ENCODE peak calls at places on chromosomes 2 and 18, in eight cellular contexts. One of them, this sample, is unnamed.

GRCh38 chr18:23990474-23991410 is 23.8 kb upstream of the TTC39C start:
- DNase-seq in heart right ventricle: no peak
- DNase-seq in NCI-H82: no peak
- DNase-seq in CD8-positive, alpha-beta T cell: no peak
- DNase-seq in WTC11: no peak
- DNase-seq in HCEC 1CT: peak; percentile 56
- DNase-seq in foreskin keratinocyte: no peak
- DNase-seq in activated naive CD8-positive, alpha-beta T cell treated with anti-CD3 and anti-CD28 coated beads, Interleukin-2, amount 10 ng/mL, durations not matched to agents 7 days and 5 days: no peak
- DNase-seq in this sample: no peak

GRCh38 chr18:78521744-78522143 is 457.9 kb upstream of the SALL3 start:
- DNase-seq in heart right ventricle: no peak
- DNase-seq in NCI-H82: no peak
- DNase-seq in CD8-positive, alpha-beta T cell: no peak
- DNase-seq in WTC11: no peak
- DNase-seq in HCEC 1CT: no peak
- DNase-seq in foreskin keratinocyte: no peak
- DNase-seq in activated naive CD8-positive, alpha-beta T cell treated with anti-CD3 and anti-CD28 coated beads, Interleukin-2, amount 10 ng/mL, durations not matched to agents 7 days and 5 days: no peak
- DNase-seq in this sample: no peak

GRCh38 chr2:109385506-109385905 is 228.3 kb downstream of the SEPTIN10 start:
- DNase-seq in heart right ventricle: no peak
- DNase-seq in NCI-H82: no peak
- DNase-seq in CD8-positive, alpha-beta T cell: no peak
- DNase-seq in WTC11: no peak
- DNase-seq in HCEC 1CT: no peak
- DNase-seq in foreskin keratinocyte: no peak
- DNase-seq in activated naive CD8-positive, alpha-beta T cell treated with anti-CD3 and anti-CD28 coated beads, Interleukin-2, amount 10 ng/mL, durations not matched to agents 7 days and 5 days: no peak
- DNase-seq in this sample: no peak

GRCh38 chr2:105498281-105498846 is 99.5 kb upstream of the FHL2 start:
- DNase-seq in heart right ventricle: peak; percentile 58
- DNase-seq in NCI-H82: no peak
- DNase-seq in CD8-positive, alpha-beta T cell: no peak
- DNase-seq in WTC11: no peak
- DNase-seq in HCEC 1CT: no peak
- DNase-seq in foreskin keratinocyte: no peak
- DNase-seq in activated naive CD8-positive, alpha-beta T cell treated with anti-CD3 and anti-CD28 coated beads, Interleukin-2, amount 10 ng/mL, durations not matched to agents 7 days and 5 days: no peak
- DNase-seq in this sample: no peak

GRCh38 chr2:58089081-58089480 is 42.5 kb downstream of the VRK2 start:
- DNase-seq in heart right ventricle: no peak
- DNase-seq in NCI-H82: no peak
- DNase-seq in CD8-positive, alpha-beta T cell: no peak
- DNase-seq in WTC11: no peak
- DNase-seq in HCEC 1CT: peak; percentile 13
- DNase-seq in foreskin keratinocyte: no peak
- DNase-seq in activated naive CD8-positive, alpha-beta T cell treated with anti-CD3 and anti-CD28 coated beads, Interleukin-2, amount 10 ng/mL, durations not matched to agents 7 days and 5 days: no peak
- DNase-seq in this sample: no peak

GRCh38 chr2:69741281-69742169 is at the start of gene ANXA4:
- DNase-seq in heart right ventricle: peak; percentile 83
- DNase-seq in NCI-H82: peak; percentile 82
- DNase-seq in CD8-positive, alpha-beta T cell: peak; percentile 51
- DNase-seq in WTC11: peak; percentile 67
- DNase-seq in HCEC 1CT: peak; percentile 81
- DNase-seq in foreskin keratinocyte: peak; percentile 59
- DNase-seq in activated naive CD8-positive, alpha-beta T cell treated with anti-CD3 and anti-CD28 coated beads, Interleukin-2, amount 10 ng/mL, durations not matched to agents 7 days and 5 days: peak; percentile 72
- DNase-seq in this sample: peak; percentile 87

GRCh38 chr2:191580581-191580980 is 97.4 kb upstream of the NABP1 start:
- DNase-seq in heart right ventricle: no peak
- DNase-seq in NCI-H82: no peak
- DNase-seq in CD8-positive, alpha-beta T cell: no peak
- DNase-seq in WTC11: no peak
- DNase-seq in HCEC 1CT: no peak
- DNase-seq in foreskin keratinocyte: no peak
- DNase-seq in activated naive CD8-positive, alpha-beta T cell treated with anti-CD3 and anti-CD28 coated beads, Interleukin-2, amount 10 ng/mL, durations not matched to agents 7 days and 5 days: no peak
- DNase-seq in this sample: no peak

GRCh38 chr2:115160523-115161521 is 718.4 kb downstream of the DPP10 start:
- DNase-seq in heart right ventricle: no peak
- DNase-seq in NCI-H82: peak; percentile 93
- DNase-seq in CD8-positive, alpha-beta T cell: no peak
- DNase-seq in WTC11: peak; percentile 36
- DNase-seq in HCEC 1CT: no peak
- DNase-seq in foreskin keratinocyte: no peak
- DNase-seq in activated naive CD8-positive, alpha-beta T cell treated with anti-CD3 and anti-CD28 coated beads, Interleukin-2, amount 10 ng/mL, durations not matched to agents 7 days and 5 days: no peak
- DNase-seq in this sample: no peak

GRCh38 chr2:23092831-23093230 is 292.1 kb upstream of the KLHL29 start:
- DNase-seq in heart right ventricle: no peak
- DNase-seq in NCI-H82: no peak
- DNase-seq in CD8-positive, alpha-beta T cell: no peak
- DNase-seq in WTC11: no peak
- DNase-seq in HCEC 1CT: no peak
- DNase-seq in foreskin keratinocyte: no peak
- DNase-seq in activated naive CD8-positive, alpha-beta T cell treated with anti-CD3 and anti-CD28 coated beads, Interleukin-2, amount 10 ng/mL, durations not matched to agents 7 days and 5 days: no peak
- DNase-seq in this sample: peak; percentile 12

GRCh38 chr2:215507836-215508235 is 72.0 kb upstream of the FN1 start:
- DNase-seq in heart right ventricle: no peak
- DNase-seq in NCI-H82: peak; percentile 40
- DNase-seq in CD8-positive, alpha-beta T cell: no peak
- DNase-seq in WTC11: no peak
- DNase-seq in HCEC 1CT: no peak
- DNase-seq in foreskin keratinocyte: no peak
- DNase-seq in activated naive CD8-positive, alpha-beta T cell treated with anti-CD3 and anti-CD28 coated beads, Interleukin-2, amount 10 ng/mL, durations not matched to agents 7 days and 5 days: no peak
- DNase-seq in this sample: no peak

GRCh38 chr2:221704442-221704841 is 132.3 kb upstream of the EPHA4 start:
- DNase-seq in heart right ventricle: no peak
- DNase-seq in NCI-H82: no peak
- DNase-seq in CD8-positive, alpha-beta T cell: no peak
- DNase-seq in WTC11: no peak
- DNase-seq in HCEC 1CT: no peak
- DNase-seq in foreskin keratinocyte: no peak
- DNase-seq in activated naive CD8-positive, alpha-beta T cell treated with anti-CD3 and anti-CD28 coated beads, Interleukin-2, amount 10 ng/mL, durations not matched to agents 7 days and 5 days: no peak
- DNase-seq in this sample: no peak

GRCh38 chr2:155866477-155866876 is 466.0 kb downstream of the NR4A2 start:
- DNase-seq in heart right ventricle: no peak
- DNase-seq in NCI-H82: no peak
- DNase-seq in CD8-positive, alpha-beta T cell: no peak
- DNase-seq in WTC11: no peak
- DNase-seq in HCEC 1CT: no peak
- DNase-seq in foreskin keratinocyte: no peak
- DNase-seq in activated naive CD8-positive, alpha-beta T cell treated with anti-CD3 and anti-CD28 coated beads, Interleukin-2, amount 10 ng/mL, durations not matched to agents 7 days and 5 days: no peak
- DNase-seq in this sample: no peak

GRCh38 chr2:144939590-144939989 is 419.7 kb upstream of the ZEB2 start:
- DNase-seq in heart right ventricle: no peak
- DNase-seq in NCI-H82: no peak
- DNase-seq in CD8-positive, alpha-beta T cell: no peak
- DNase-seq in WTC11: no peak
- DNase-seq in HCEC 1CT: no peak
- DNase-seq in foreskin keratinocyte: no peak
- DNase-seq in activated naive CD8-positive, alpha-beta T cell treated with anti-CD3 and anti-CD28 coated beads, Interleukin-2, amount 10 ng/mL, durations not matched to agents 7 days and 5 days: no peak
- DNase-seq in this sample: no peak

GRCh38 chr18:13376298-13376840 is 157.8 kb downstream of the LDLRAD4 start:
- DNase-seq in heart right ventricle: no peak
- DNase-seq in NCI-H82: no peak
- DNase-seq in CD8-positive, alpha-beta T cell: peak; percentile 50
- DNase-seq in WTC11: no peak
- DNase-seq in HCEC 1CT: no peak
- DNase-seq in foreskin keratinocyte: no peak
- DNase-seq in activated naive CD8-positive, alpha-beta T cell treated with anti-CD3 and anti-CD28 coated beads, Interleukin-2, amount 10 ng/mL, durations not matched to agents 7 days and 5 days: peak; percentile 44
- DNase-seq in this sample: no peak

GRCh38 chr18:55763298-55763697 is 175.3 kb upstream of the TCF4 start:
- DNase-seq in heart right ventricle: no peak
- DNase-seq in NCI-H82: no peak
- DNase-seq in CD8-positive, alpha-beta T cell: no peak
- DNase-seq in WTC11: no peak
- DNase-seq in HCEC 1CT: peak; percentile 58
- DNase-seq in foreskin keratinocyte: peak; percentile 74
- DNase-seq in activated naive CD8-positive, alpha-beta T cell treated with anti-CD3 and anti-CD28 coated beads, Interleukin-2, amount 10 ng/mL, durations not matched to agents 7 days and 5 days: no peak
- DNase-seq in this sample: peak; percentile 72

GRCh38 chr2:129585760-129586159 is 393.7 kb upstream of the RAB6C start:
- DNase-seq in heart right ventricle: no peak
- DNase-seq in NCI-H82: no peak
- DNase-seq in CD8-positive, alpha-beta T cell: no peak
- DNase-seq in WTC11: no peak
- DNase-seq in HCEC 1CT: no peak
- DNase-seq in foreskin keratinocyte: no peak
- DNase-seq in activated naive CD8-positive, alpha-beta T cell treated with anti-CD3 and anti-CD28 coated beads, Interleukin-2, amount 10 ng/mL, durations not matched to agents 7 days and 5 days: no peak
- DNase-seq in this sample: no peak

GRCh38 chr18:41695441-41695840 is 259.6 kb upstream of the PIK3C3 start:
- DNase-seq in heart right ventricle: no peak
- DNase-seq in NCI-H82: no peak
- DNase-seq in CD8-positive, alpha-beta T cell: no peak
- DNase-seq in WTC11: no peak
- DNase-seq in HCEC 1CT: no peak
- DNase-seq in foreskin keratinocyte: no peak
- DNase-seq in activated naive CD8-positive, alpha-beta T cell treated with anti-CD3 and anti-CD28 coated beads, Interleukin-2, amount 10 ng/mL, durations not matched to agents 7 days and 5 days: no peak
- DNase-seq in this sample: no peak

GRCh38 chr2:170716851-170717598 is 1.9 kb downstream of the SP5 start:
- DNase-seq in heart right ventricle: no peak
- DNase-seq in NCI-H82: peak; percentile 83
- DNase-seq in CD8-positive, alpha-beta T cell: peak; percentile 29
- DNase-seq in WTC11: peak; percentile 83
- DNase-seq in HCEC 1CT: no peak
- DNase-seq in foreskin keratinocyte: no peak
- DNase-seq in activated naive CD8-positive, alpha-beta T cell treated with anti-CD3 and anti-CD28 coated beads, Interleukin-2, amount 10 ng/mL, durations not matched to agents 7 days and 5 days: peak; percentile 66
- DNase-seq in this sample: no peak

GRCh38 chr2:129923265-129924141 is 56.0 kb upstream of the RAB6C start:
- DNase-seq in heart right ventricle: no peak
- DNase-seq in NCI-H82: peak; percentile 77
- DNase-seq in CD8-positive, alpha-beta T cell: no peak
- DNase-seq in WTC11: peak; percentile 90
- DNase-seq in HCEC 1CT: no peak
- DNase-seq in foreskin keratinocyte: no peak
- DNase-seq in activated naive CD8-positive, alpha-beta T cell treated with anti-CD3 and anti-CD28 coated beads, Interleukin-2, amount 10 ng/mL, durations not matched to agents 7 days and 5 days: no peak
- DNase-seq in this sample: peak; percentile 25